ENCODE peak calls at places on chromosomes 5 and 9, in eight cellular contexts. One of them, this sample, is unnamed. For H3K4me1, the result is how much of the 10 kb centered on the place peaks cover.

GRCh38 chr5:137286025-137286610 is 213.0 kb downstream of the SPOCK1 start:
- DNase-seq in K562: no peak
- DNase-seq in uterus: no peak
- DNase-seq in suprapubic skin: no peak
- DNase-seq in transverse colon: no peak
- DNase-seq in tibial nerve: no peak
- DNase-seq in ovary: no peak
- DNase-seq in right lobe of liver: no peak
- DNase-seq in this sample: no peak

GRCh38 chr5:17405976-17406876 is 91.8 kb upstream of the TAF11L2 start:
- DNase-seq in K562: no peak
- DNase-seq in uterus: no peak
- DNase-seq in suprapubic skin: no peak
- DNase-seq in transverse colon: no peak
- DNase-seq in tibial nerve: no peak
- DNase-seq in ovary: no peak
- DNase-seq in right lobe of liver: no peak
- DNase-seq in this sample: no peak

GRCh38 chr9:119917175-119917574 is 547.9 kb upstream of the BRINP1 start:
- DNase-seq in K562: no peak
- DNase-seq in uterus: no peak
- DNase-seq in suprapubic skin: no peak
- DNase-seq in transverse colon: no peak
- DNase-seq in tibial nerve: no peak
- DNase-seq in ovary: no peak
- DNase-seq in right lobe of liver: no peak
- DNase-seq in this sample: no peak

GRCh38 chr5:149053027-149053705 is 9.7 kb downstream of the SH3TC2 start:
- DNase-seq in K562: no peak
- DNase-seq in uterus: no peak
- DNase-seq in suprapubic skin: no peak
- DNase-seq in transverse colon: no peak
- DNase-seq in tibial nerve: no peak
- DNase-seq in ovary: no peak
- DNase-seq in right lobe of liver: no peak
- DNase-seq in this sample: no peak

GRCh38 chr5:132417010-132417439 is 47.5 kb downstream of the SLC22A5 start:
- DNase-seq in K562: no peak
- DNase-seq in uterus: no peak
- DNase-seq in suprapubic skin: no peak
- DNase-seq in transverse colon: no peak
- DNase-seq in tibial nerve: no peak
- DNase-seq in ovary: no peak
- DNase-seq in right lobe of liver: peak
- DNase-seq in this sample: peak

GRCh38 chr9:120109242-120109641 is 470.7 kb downstream of the CDK5RAP2 start:
- DNase-seq in K562: peak
- DNase-seq in uterus: no peak
- DNase-seq in suprapubic skin: no peak
- DNase-seq in transverse colon: no peak
- DNase-seq in tibial nerve: no peak
- DNase-seq in ovary: no peak
- DNase-seq in right lobe of liver: no peak
- DNase-seq in this sample: no peak

GRCh38 chr9:84974790-84975189 is 305.3 kb downstream of the NTRK2 start:
- DNase-seq in K562: no peak
- DNase-seq in uterus: no peak
- DNase-seq in suprapubic skin: no peak
- DNase-seq in transverse colon: peak
- DNase-seq in tibial nerve: no peak
- DNase-seq in ovary: no peak
- DNase-seq in right lobe of liver: no peak
- DNase-seq in this sample: no peak

GRCh38 chr9:16824545-16825041 is 45.9 kb downstream of the BNC2 start:
- DNase-seq in K562: no peak
- DNase-seq in uterus: no peak
- DNase-seq in suprapubic skin: peak
- DNase-seq in transverse colon: no peak
- DNase-seq in tibial nerve: no peak
- DNase-seq in ovary: no peak
- DNase-seq in right lobe of liver: no peak
- DNase-seq in this sample: no peak

GRCh38 chr5:40485021-40485998 is 194.4 kb upstream of the PTGER4 start:
- DNase-seq in K562: no peak
- DNase-seq in uterus: no peak
- DNase-seq in suprapubic skin: no peak
- DNase-seq in transverse colon: no peak
- DNase-seq in tibial nerve: no peak
- DNase-seq in ovary: no peak
- DNase-seq in right lobe of liver: no peak
- DNase-seq in this sample: no peak

GRCh38 chr5:179166886-179167841 is 107.0 kb downstream of the ZNF354C start:
- DNase-seq in K562: peak
- DNase-seq in uterus: peak
- DNase-seq in suprapubic skin: peak
- DNase-seq in transverse colon: peak
- DNase-seq in tibial nerve: no peak
- DNase-seq in ovary: peak
- DNase-seq in right lobe of liver: peak
- DNase-seq in this sample: peak

GRCh38 chr9:70260007-70260443 is 1.2 kb downstream of the SMC5 start:
- DNase-seq in K562: no peak
- DNase-seq in uterus: peak
- DNase-seq in suprapubic skin: peak
- DNase-seq in transverse colon: peak
- DNase-seq in tibial nerve: no peak
- DNase-seq in ovary: peak
- DNase-seq in right lobe of liver: no peak
- DNase-seq in this sample: peak

GRCh38 chr5:14915291-14915976 is 43.9 kb upstream of the ANKH start:
- DNase-seq in K562: no peak
- DNase-seq in uterus: no peak
- DNase-seq in suprapubic skin: no peak
- DNase-seq in transverse colon: no peak
- DNase-seq in tibial nerve: no peak
- DNase-seq in ovary: no peak
- DNase-seq in right lobe of liver: no peak
- DNase-seq in this sample: no peak

GRCh38 chr9:134789168-134789567 is 91.4 kb upstream of the FCN2 start:
- DNase-seq in K562: no peak
- DNase-seq in uterus: no peak
- DNase-seq in suprapubic skin: no peak
- DNase-seq in transverse colon: no peak
- DNase-seq in tibial nerve: no peak
- DNase-seq in ovary: no peak
- DNase-seq in right lobe of liver: no peak
- DNase-seq in this sample: no peak

GRCh38 chr9:126394802-126395201 is 68.2 kb downstream of the MVB12B start:
- DNase-seq in K562: no peak
- DNase-seq in uterus: no peak
- DNase-seq in suprapubic skin: no peak
- DNase-seq in transverse colon: no peak
- DNase-seq in tibial nerve: no peak
- DNase-seq in ovary: no peak
- DNase-seq in right lobe of liver: no peak
- DNase-seq in this sample: no peak

GRCh38 chr5:54383225-54383624 is 72.3 kb upstream of the HSPB3 start:
- DNase-seq in K562: no peak
- DNase-seq in uterus: no peak
- DNase-seq in suprapubic skin: no peak
- DNase-seq in transverse colon: no peak
- DNase-seq in tibial nerve: no peak
- DNase-seq in ovary: no peak
- DNase-seq in right lobe of liver: no peak
- DNase-seq in this sample: no peak

GRCh38 chr5:150461231-150461630 is 11.7 kb upstream of the RPS14 start:
- DNase-seq in K562: peak
- DNase-seq in uterus: no peak
- DNase-seq in suprapubic skin: no peak
- DNase-seq in transverse colon: peak
- DNase-seq in tibial nerve: no peak
- DNase-seq in ovary: no peak
- DNase-seq in right lobe of liver: no peak
- DNase-seq in this sample: peak

GRCh38 chr9:13487071-13487470 is 207.6 kb upstream of the MPDZ start:
- DNase-seq in K562: no peak
- DNase-seq in uterus: no peak
- DNase-seq in suprapubic skin: no peak
- DNase-seq in transverse colon: no peak
- DNase-seq in tibial nerve: no peak
- DNase-seq in ovary: no peak
- DNase-seq in right lobe of liver: no peak
- DNase-seq in this sample: no peak

GRCh38 chr5:14871084-14871572 is 450 bp downstream of the ANKH start:
- DNase-seq in K562: peak
- DNase-seq in uterus: peak
- DNase-seq in suprapubic skin: peak
- DNase-seq in transverse colon: peak
- DNase-seq in tibial nerve: no peak
- DNase-seq in ovary: peak
- DNase-seq in right lobe of liver: peak
- DNase-seq in this sample: peak

GRCh38 chr5:142280066-142281011 is 44.5 kb downstream of the SPRY4 start:
- DNase-seq in K562: peak
- DNase-seq in uterus: peak
- DNase-seq in suprapubic skin: no peak
- DNase-seq in transverse colon: no peak
- DNase-seq in tibial nerve: no peak
- DNase-seq in ovary: peak
- DNase-seq in right lobe of liver: no peak
- DNase-seq in this sample: no peak

GRCh38 chr5:56565693-56566092 is 249.7 kb upstream of the MAP3K1 start:
- DNase-seq in K562: no peak
- DNase-seq in uterus: no peak
- DNase-seq in suprapubic skin: no peak
- DNase-seq in transverse colon: no peak
- DNase-seq in tibial nerve: no peak
- DNase-seq in ovary: no peak
- DNase-seq in right lobe of liver: no peak
- DNase-seq in this sample: no peak

GRCh38 chr5:137220523-137220927 is 278.6 kb downstream of the SPOCK1 start:
- DNase-seq in K562: peak
- DNase-seq in uterus: no peak
- DNase-seq in suprapubic skin: no peak
- DNase-seq in transverse colon: no peak
- DNase-seq in tibial nerve: no peak
- DNase-seq in ovary: no peak
- DNase-seq in right lobe of liver: no peak
- DNase-seq in this sample: no peak

GRCh38 chr5:96344678-96345612 is 88.1 kb downstream of the PCSK1 start:
- DNase-seq in K562: peak
- DNase-seq in uterus: no peak
- DNase-seq in suprapubic skin: no peak
- DNase-seq in transverse colon: peak
- DNase-seq in tibial nerve: no peak
- DNase-seq in ovary: no peak
- DNase-seq in right lobe of liver: no peak
- DNase-seq in this sample: no peak

GRCh38 chr9:133429641-133430161 is 7.5 kb downstream of the ADAMTS13 start:
- DNase-seq in K562: peak
- DNase-seq in uterus: no peak
- DNase-seq in suprapubic skin: no peak
- DNase-seq in transverse colon: peak
- DNase-seq in tibial nerve: no peak
- DNase-seq in ovary: no peak
- DNase-seq in right lobe of liver: no peak
- DNase-seq in this sample: peak

DNA sequence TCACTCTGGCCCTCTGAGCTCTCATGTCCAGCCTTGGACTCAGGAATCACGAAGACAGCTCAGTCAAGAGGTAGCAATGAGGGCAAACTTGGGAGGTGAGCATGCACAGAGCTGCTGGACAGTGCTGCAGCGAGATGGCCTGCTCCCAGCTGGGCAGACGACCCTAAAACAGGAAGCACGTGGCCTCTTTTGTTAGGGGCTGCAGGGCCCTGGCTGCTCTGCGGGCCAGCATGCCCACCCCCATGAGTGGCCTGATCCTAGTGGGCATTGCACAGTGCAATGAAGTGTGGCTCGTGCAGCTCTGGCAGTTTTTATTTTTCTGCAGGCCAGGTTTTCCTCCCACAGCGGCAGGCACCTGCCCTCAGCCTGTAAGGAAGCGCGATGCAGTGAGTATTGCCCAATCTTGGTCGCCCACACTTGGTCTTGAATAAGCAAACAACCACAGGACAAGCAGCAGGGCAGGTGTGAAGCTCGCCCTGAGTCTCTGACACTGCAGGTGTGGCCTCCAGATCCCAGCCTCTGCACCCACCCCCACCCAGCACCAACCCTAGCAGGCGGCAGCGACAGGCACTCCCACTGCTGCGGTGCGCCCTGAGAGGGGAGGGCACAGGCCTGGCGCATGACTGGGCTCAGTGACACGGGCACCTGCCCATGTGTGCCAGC is 60.8 kb downstream of the SEMA4D start:
- DNase-seq in K562: no peak
- DNase-seq in uterus: no peak
- DNase-seq in suprapubic skin: no peak
- DNase-seq in transverse colon: peak
- DNase-seq in tibial nerve: no peak
- DNase-seq in ovary: no peak
- DNase-seq in right lobe of liver: no peak
- DNase-seq in this sample: peak
- H3K4me1 ChIP-seq in K562: under half
- H3K4me1 ChIP-seq in uterus: under half
- H3K4me1 ChIP-seq in suprapubic skin: half or more
- H3K4me1 ChIP-seq in transverse colon: under half
- H3K4me1 ChIP-seq in tibial nerve: under half
- H3K4me1 ChIP-seq in ovary: under half
- H3K4me1 ChIP-seq in right lobe of liver: under half
- H3K4me1 ChIP-seq in this sample: under half

GRCh38 chr5:107576736-107577440 is 93.8 kb downstream of the EFNA5 start:
- DNase-seq in K562: no peak
- DNase-seq in uterus: no peak
- DNase-seq in suprapubic skin: no peak
- DNase-seq in transverse colon: no peak
- DNase-seq in tibial nerve: no peak
- DNase-seq in ovary: no peak
- DNase-seq in right lobe of liver: no peak
- DNase-seq in this sample: no peak
- H3K4me3 ChIP-seq in K562: no peak
- H3K4me3 ChIP-seq in uterus: no peak
- H3K4me3 ChIP-seq in suprapubic skin: no peak
- H3K4me3 ChIP-seq in transverse colon: no peak
- H3K4me3 ChIP-seq in tibial nerve: no peak
- H3K4me3 ChIP-seq in ovary: no peak
- H3K4me3 ChIP-seq in right lobe of liver: no peak
- H3K4me3 ChIP-seq in this sample: no peak

GRCh38 chr5:10441083-10441991 is at the start of gene ROPN1L:
- DNase-seq in K562: peak
- DNase-seq in uterus: peak
- DNase-seq in suprapubic skin: peak
- DNase-seq in transverse colon: peak
- DNase-seq in tibial nerve: peak
- DNase-seq in ovary: peak
- DNase-seq in right lobe of liver: peak
- DNase-seq in this sample: peak
- TF ChIP-seq POLR2A in K562: peak
- TF ChIP-seq POLR2A in uterus: peak
- TF ChIP-seq POLR2A in suprapubic skin: no peak
- TF ChIP-seq POLR2A in transverse colon: peak
- TF ChIP-seq POLR2A in tibial nerve: no peak
- TF ChIP-seq POLR2A in ovary: peak
- TF ChIP-seq POLR2A in right lobe of liver: peak
- TF ChIP-seq POLR2A in this sample: no peak

GRCh38 chr9:136683755-136684154 is 3.5 kb downstream of the AGPAT2 start:
- DNase-seq in K562: no peak
- DNase-seq in uterus: no peak
- DNase-seq in suprapubic skin: no peak
- DNase-seq in transverse colon: no peak
- DNase-seq in tibial nerve: no peak
- DNase-seq in ovary: no peak
- DNase-seq in right lobe of liver: no peak
- DNase-seq in this sample: no peak
- H3K4me1 ChIP-seq in K562: half or more
- H3K4me1 ChIP-seq in uterus: under half
- H3K4me1 ChIP-seq in suprapubic skin: under half
- H3K4me1 ChIP-seq in transverse colon: under half
- H3K4me1 ChIP-seq in tibial nerve: under half
- H3K4me1 ChIP-seq in ovary: under half
- H3K4me1 ChIP-seq in right lobe of liver: under half
- H3K4me1 ChIP-seq in this sample: half or more

This sample was measured in spleen.